ENCODE peak calls at places on chromosomes 13 and 19, in seven cellular contexts. One of them, this sample, is unnamed.

GRCh38 chr19:54106716-54107115 is 4.1 kb downstream of the NDUFA3 start:
- DNase-seq in nephron progenitor cell: no peak
- DNase-seq in astrocyte of the spinal cord: no peak
- DNase-seq in K562: peak; percentile 4
- DNase-seq in Calu3: no peak
- DNase-seq in dorsolateral prefrontal cortex: no peak
- DNase-seq in GM20000: no peak
- DNase-seq in this sample: no peak

GRCh38 chr13:29763426-29764180 is 86.8 kb downstream of the UBL3 start:
- DNase-seq in nephron progenitor cell: no peak
- DNase-seq in astrocyte of the spinal cord: no peak
- DNase-seq in K562: no peak
- DNase-seq in Calu3: no peak
- DNase-seq in dorsolateral prefrontal cortex: no peak
- DNase-seq in GM20000: no peak
- DNase-seq in this sample: no peak

GRCh38 chr13:51614350-51614786 is 30.1 kb downstream of the WDFY2 start:
- DNase-seq in nephron progenitor cell: no peak
- DNase-seq in astrocyte of the spinal cord: no peak
- DNase-seq in K562: no peak
- DNase-seq in Calu3: no peak
- DNase-seq in dorsolateral prefrontal cortex: peak; percentile 76
- DNase-seq in GM20000: peak; percentile 46
- DNase-seq in this sample: no peak

GRCh38 chr19:43476606-43477005 is 11.2 kb upstream of the LYPD3 start:
- DNase-seq in nephron progenitor cell: no peak
- DNase-seq in astrocyte of the spinal cord: peak; percentile 69
- DNase-seq in K562: no peak
- DNase-seq in Calu3: no peak
- DNase-seq in dorsolateral prefrontal cortex: no peak
- DNase-seq in GM20000: no peak
- DNase-seq in this sample: peak; percentile 92

GRCh38 chr13:106369091-106369490 is 166.4 kb downstream of the EFNB2 start:
- DNase-seq in nephron progenitor cell: no peak
- DNase-seq in astrocyte of the spinal cord: peak; percentile 46
- DNase-seq in K562: no peak
- DNase-seq in Calu3: no peak
- DNase-seq in dorsolateral prefrontal cortex: no peak
- DNase-seq in GM20000: no peak
- DNase-seq in this sample: no peak

GRCh38 chr13:73450583-73450982 is 391.8 kb downstream of the KLF5 start:
- DNase-seq in nephron progenitor cell: no peak
- DNase-seq in astrocyte of the spinal cord: peak; percentile 73
- DNase-seq in K562: no peak
- DNase-seq in Calu3: no peak
- DNase-seq in dorsolateral prefrontal cortex: no peak
- DNase-seq in GM20000: no peak
- DNase-seq in this sample: no peak

GRCh38 chr19:14002571-14003278 is 3.4 kb downstream of the RFX1 start:
- DNase-seq in nephron progenitor cell: no peak
- DNase-seq in astrocyte of the spinal cord: no peak
- DNase-seq in K562: no peak
- DNase-seq in Calu3: no peak
- DNase-seq in dorsolateral prefrontal cortex: no peak
- DNase-seq in GM20000: peak; percentile 35
- DNase-seq in this sample: no peak

GRCh38 chr19:51811344-51811743 is 16.4 kb downstream of the FPR3 start:
- DNase-seq in nephron progenitor cell: no peak
- DNase-seq in astrocyte of the spinal cord: no peak
- DNase-seq in K562: no peak
- DNase-seq in Calu3: no peak
- DNase-seq in dorsolateral prefrontal cortex: no peak
- DNase-seq in GM20000: no peak
- DNase-seq in this sample: no peak

GRCh38 chr13:92221916-92222315 is 823.5 kb downstream of the GPC5 start:
- DNase-seq in nephron progenitor cell: no peak
- DNase-seq in astrocyte of the spinal cord: no peak
- DNase-seq in K562: no peak
- DNase-seq in Calu3: no peak
- DNase-seq in dorsolateral prefrontal cortex: no peak
- DNase-seq in GM20000: no peak
- DNase-seq in this sample: no peak

GRCh38 chr13:105990256-105990958 is 545.1 kb downstream of the EFNB2 start:
- DNase-seq in nephron progenitor cell: no peak
- DNase-seq in astrocyte of the spinal cord: peak; percentile 40
- DNase-seq in K562: no peak
- DNase-seq in Calu3: no peak
- DNase-seq in dorsolateral prefrontal cortex: no peak
- DNase-seq in GM20000: no peak
- DNase-seq in this sample: no peak

GRCh38 chr13:72221276-72221962 is 354.4 kb upstream of the DACH1 start:
- DNase-seq in nephron progenitor cell: peak; percentile 46
- DNase-seq in astrocyte of the spinal cord: no peak
- DNase-seq in K562: peak; percentile 19
- DNase-seq in Calu3: peak; percentile 20
- DNase-seq in dorsolateral prefrontal cortex: no peak
- DNase-seq in GM20000: peak; percentile 6
- DNase-seq in this sample: no peak

GRCh38 chr19:1411255-1412191 is 4.1 kb downstream of the DAZAP1 start:
- DNase-seq in nephron progenitor cell: no peak
- DNase-seq in astrocyte of the spinal cord: peak; percentile 45
- DNase-seq in K562: no peak
- DNase-seq in Calu3: no peak
- DNase-seq in dorsolateral prefrontal cortex: peak; percentile 96
- DNase-seq in GM20000: no peak
- DNase-seq in this sample: no peak

GRCh38 chr19:42628411-42629135 is 33.8 kb upstream of the CEACAM8 start:
- DNase-seq in nephron progenitor cell: no peak
- DNase-seq in astrocyte of the spinal cord: no peak
- DNase-seq in K562: no peak
- DNase-seq in Calu3: no peak
- DNase-seq in dorsolateral prefrontal cortex: no peak
- DNase-seq in GM20000: peak; percentile 47
- DNase-seq in this sample: no peak

GRCh38 chr13:72651196-72651595 is 76.2 kb downstream of the MZT1 start:
- DNase-seq in nephron progenitor cell: no peak
- DNase-seq in astrocyte of the spinal cord: no peak
- DNase-seq in K562: no peak
- DNase-seq in Calu3: no peak
- DNase-seq in dorsolateral prefrontal cortex: no peak
- DNase-seq in GM20000: no peak
- DNase-seq in this sample: no peak

GRCh38 chr13:65932587-65933239 is 1297.4 kb downstream of the PCDH9 start:
- DNase-seq in nephron progenitor cell: peak; percentile 21
- DNase-seq in astrocyte of the spinal cord: no peak
- DNase-seq in K562: no peak
- DNase-seq in Calu3: no peak
- DNase-seq in dorsolateral prefrontal cortex: no peak
- DNase-seq in GM20000: no peak
- DNase-seq in this sample: no peak

GRCh38 chr13:68851026-68851425 is 1256.6 kb upstream of the ATXN8OS start:
- DNase-seq in nephron progenitor cell: no peak
- DNase-seq in astrocyte of the spinal cord: no peak
- DNase-seq in K562: no peak
- DNase-seq in Calu3: no peak
- DNase-seq in dorsolateral prefrontal cortex: no peak
- DNase-seq in GM20000: no peak
- DNase-seq in this sample: no peak

GRCh38 chr19:40265763-40266099 is 19.4 kb downstream of the AKT2 start:
- DNase-seq in nephron progenitor cell: no peak
- DNase-seq in astrocyte of the spinal cord: no peak
- DNase-seq in K562: no peak
- DNase-seq in Calu3: no peak
- DNase-seq in dorsolateral prefrontal cortex: no peak
- DNase-seq in GM20000: no peak
- DNase-seq in this sample: no peak

GRCh38 chr19:19423322-19423721 is 17.8 kb downstream of the GATAD2A start:
- DNase-seq in nephron progenitor cell: no peak
- DNase-seq in astrocyte of the spinal cord: no peak
- DNase-seq in K562: no peak
- DNase-seq in Calu3: no peak
- DNase-seq in dorsolateral prefrontal cortex: no peak
- DNase-seq in GM20000: no peak
- DNase-seq in this sample: no peak

GRCh38 chr19:1283207-1283916 is 2.3 kb upstream of the EFNA2 start:
- DNase-seq in nephron progenitor cell: no peak
- DNase-seq in astrocyte of the spinal cord: no peak
- DNase-seq in K562: no peak
- DNase-seq in Calu3: no peak
- DNase-seq in dorsolateral prefrontal cortex: no peak
- DNase-seq in GM20000: peak; percentile 26
- DNase-seq in this sample: no peak

GRCh38 chr19:58514564-58515020 is 2.8 kb upstream of the SLC27A5 start:
- DNase-seq in nephron progenitor cell: no peak
- DNase-seq in astrocyte of the spinal cord: no peak
- DNase-seq in K562: no peak
- DNase-seq in Calu3: no peak
- DNase-seq in dorsolateral prefrontal cortex: no peak
- DNase-seq in GM20000: no peak
- DNase-seq in this sample: no peak

GRCh38 chr19:39152066-39152465 is 26.5 kb downstream of the PAK4 start:
- DNase-seq in nephron progenitor cell: no peak
- DNase-seq in astrocyte of the spinal cord: no peak
- DNase-seq in K562: no peak
- DNase-seq in Calu3: no peak
- DNase-seq in dorsolateral prefrontal cortex: no peak
- DNase-seq in GM20000: no peak
- DNase-seq in this sample: no peak

GRCh38 chr13:23087884-23088283 is 92.9 kb upstream of the SGCG start:
- DNase-seq in nephron progenitor cell: peak; percentile 9
- DNase-seq in astrocyte of the spinal cord: peak; percentile 2
- DNase-seq in K562: peak; percentile 13
- DNase-seq in Calu3: peak; percentile 32
- DNase-seq in dorsolateral prefrontal cortex: no peak
- DNase-seq in GM20000: peak; percentile 34
- DNase-seq in this sample: no peak

DNA sequence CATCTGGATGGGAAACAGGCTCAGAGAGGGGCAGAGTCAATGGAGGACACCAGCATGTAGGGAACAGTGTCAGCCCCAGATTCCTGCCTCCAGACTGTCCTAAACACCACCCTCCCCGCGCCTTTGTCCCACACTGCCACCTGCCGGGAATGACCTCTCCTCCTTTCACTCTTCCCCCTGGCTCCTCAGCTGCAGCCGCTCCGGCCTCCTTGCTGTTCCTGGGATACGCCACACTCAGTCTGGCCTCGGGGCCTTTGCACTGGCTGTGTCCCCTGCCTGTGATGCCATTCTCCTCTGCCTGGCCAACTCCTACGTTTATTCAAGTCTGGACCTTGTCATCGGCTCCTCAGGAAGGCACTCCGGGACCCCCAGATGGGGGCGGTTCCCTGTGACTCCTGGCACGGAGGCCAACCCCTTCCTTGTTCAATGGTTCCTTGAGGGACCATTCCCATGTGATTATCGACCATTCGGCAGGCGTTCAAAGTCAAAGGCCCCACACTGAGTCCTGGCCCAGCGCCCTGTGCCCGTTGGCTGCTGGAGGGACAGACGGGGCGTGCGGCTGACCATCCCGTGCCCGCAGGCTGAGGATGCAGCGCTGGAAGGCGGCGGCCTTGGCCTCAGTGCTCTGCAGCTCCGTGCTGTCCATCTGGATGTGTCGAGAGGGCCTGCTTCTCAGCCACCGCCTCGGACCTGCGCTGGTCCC is 15.8 kb downstream of the FUT6 start:
- DNase-seq in nephron progenitor cell: no peak
- DNase-seq in astrocyte of the spinal cord: no peak
- DNase-seq in K562: peak; percentile 53
- DNase-seq in Calu3: peak; percentile 46
- DNase-seq in dorsolateral prefrontal cortex: no peak
- DNase-seq in GM20000: no peak
- DNase-seq in this sample: no peak
- TF ChIP-seq CTCF in nephron progenitor cell: no peak
- TF ChIP-seq CTCF in astrocyte of the spinal cord: peak; percentile 8
- TF ChIP-seq CTCF in K562: peak; percentile 76
- TF ChIP-seq CTCF in Calu3: peak; percentile 17
- TF ChIP-seq CTCF in dorsolateral prefrontal cortex: no peak
- TF ChIP-seq CTCF in GM20000: no peak
- TF ChIP-seq CTCF in this sample: no peak

DNA sequence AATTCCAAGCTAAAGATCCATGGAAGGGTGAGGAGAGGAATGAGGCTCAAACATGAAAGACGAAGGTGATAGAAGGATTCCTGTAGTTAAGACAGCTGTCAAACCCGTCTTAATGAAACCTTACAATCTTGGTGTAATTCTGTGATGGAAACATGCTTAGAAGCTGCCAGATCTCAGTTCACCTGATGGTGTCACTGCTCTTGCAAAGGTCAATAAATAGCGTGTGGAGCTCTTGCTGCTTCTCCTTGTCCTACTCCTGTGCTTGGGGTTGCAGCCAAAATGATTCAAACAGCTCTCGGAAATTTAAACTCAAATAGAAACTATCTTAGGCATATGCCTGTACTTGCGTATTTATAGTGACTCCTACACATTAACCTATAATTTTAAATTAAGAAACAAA is 1705.0 kb downstream of the OLFM4 start:
- DNase-seq in nephron progenitor cell: no peak
- DNase-seq in astrocyte of the spinal cord: no peak
- DNase-seq in K562: no peak
- DNase-seq in Calu3: no peak
- DNase-seq in dorsolateral prefrontal cortex: no peak
- DNase-seq in GM20000: no peak
- DNase-seq in this sample: no peak
- TF ChIP-seq CTCF in nephron progenitor cell: no peak
- TF ChIP-seq CTCF in astrocyte of the spinal cord: no peak
- TF ChIP-seq CTCF in K562: no peak
- TF ChIP-seq CTCF in Calu3: no peak
- TF ChIP-seq CTCF in dorsolateral prefrontal cortex: no peak
- TF ChIP-seq CTCF in GM20000: no peak
- TF ChIP-seq CTCF in this sample: no peak

DNA sequence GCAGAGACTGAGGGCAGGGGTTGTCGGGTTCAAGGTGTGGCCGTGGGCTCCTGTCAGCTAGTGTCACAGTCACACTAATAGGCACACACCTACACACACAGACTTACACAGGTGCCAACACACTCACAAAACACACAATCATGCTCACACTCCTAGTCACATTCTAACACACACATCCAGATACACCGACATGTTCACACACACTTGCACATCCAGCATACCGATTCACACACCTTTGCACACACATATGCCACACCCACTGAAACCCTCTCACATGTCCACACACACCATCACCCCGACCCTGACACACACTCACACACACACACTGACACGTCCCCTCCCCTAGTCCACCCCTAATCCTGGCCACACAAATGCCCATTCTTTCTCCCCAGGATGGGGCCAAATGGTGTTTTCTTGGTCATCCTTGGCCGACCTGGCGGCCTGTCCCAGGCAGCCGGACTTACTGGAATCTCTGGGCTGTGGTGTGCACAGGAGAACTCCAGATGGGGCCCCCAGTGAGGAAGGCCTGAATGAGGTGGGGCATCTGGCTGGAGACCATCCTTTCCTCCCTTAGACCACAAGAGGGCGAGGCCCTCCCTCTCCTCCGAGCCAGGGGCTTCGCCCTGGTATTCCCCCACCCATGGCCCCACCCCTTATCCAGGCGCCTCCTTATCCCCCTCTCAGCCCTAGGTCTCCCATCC is 19.1 kb upstream of the PNMA8B start:
- DNase-seq in nephron progenitor cell: no peak
- DNase-seq in astrocyte of the spinal cord: no peak
- DNase-seq in K562: peak; percentile 53
- DNase-seq in Calu3: no peak
- DNase-seq in dorsolateral prefrontal cortex: no peak
- DNase-seq in GM20000: no peak
- DNase-seq in this sample: no peak
- TF ChIP-seq CTCF in nephron progenitor cell: no peak
- TF ChIP-seq CTCF in astrocyte of the spinal cord: no peak
- TF ChIP-seq CTCF in K562: no peak
- TF ChIP-seq CTCF in Calu3: no peak
- TF ChIP-seq CTCF in dorsolateral prefrontal cortex: no peak
- TF ChIP-seq CTCF in GM20000: no peak
- TF ChIP-seq CTCF in this sample: no peak

GRCh38 chr13:114063545-114064515 is 68.6 kb downstream of the RASA3 start:
- DNase-seq in nephron progenitor cell: no peak
- DNase-seq in astrocyte of the spinal cord: peak; percentile 71
- DNase-seq in K562: peak; percentile 32
- DNase-seq in Calu3: peak; percentile 1
- DNase-seq in dorsolateral prefrontal cortex: no peak
- DNase-seq in GM20000: no peak
- DNase-seq in this sample: peak; percentile 51
- TF ChIP-seq CTCF in nephron progenitor cell: no peak
- TF ChIP-seq CTCF in astrocyte of the spinal cord: no peak
- TF ChIP-seq CTCF in K562: no peak
- TF ChIP-seq CTCF in Calu3: no peak
- TF ChIP-seq CTCF in dorsolateral prefrontal cortex: no peak
- TF ChIP-seq CTCF in GM20000: no peak
- TF ChIP-seq CTCF in this sample: no peak

This sample was measured in AG09319.